ENCODE peak calls at places on chromosomes 12 and 14, in eight cellular contexts. B is fibroblast of lung; G is AG09309; U is CD8-positive, alpha-beta T cell; K is fibroblast of pulmonary artery; H is ovary; W is cardiac muscle cell; L is hepatocyte. Y is an unnamed sample.

GRCh38 chr14:103021817-103022668 is 35.3 kb downstream of the CDC42BPB start:
- DNase-seq in B (peak; percentile 31), G (no peak), U (no peak), K (peak; percentile 27), H (no peak), W (no peak), L (no peak), Y (no peak)

GRCh38 chr12:4591180-4591687 is 29.2 kb downstream of the DYRK4 start:
- DNase-seq in B (no peak), G (no peak), U (no peak), K (no peak), H (no peak), W (no peak), L (no peak), Y (no peak)

GRCh38 chr14:101082436-101083384 is 179.2 kb upstream of the RTL1 start:
- DNase-seq in B (no peak), G (no peak), U (no peak), K (no peak), H (no peak), W (no peak), L (no peak), Y (no peak)

GRCh38 chr12:123089631-123090353 is 61.1 kb downstream of the PITPNM2 start:
- DNase-seq in B (peak; percentile 96), G (peak; percentile 96), U (no peak), K (peak; percentile 92), H (no peak), W (peak; percentile 91), L (peak; percentile 55), Y (no peak)

GRCh38 chr12:121805800-121806555 is 2.2 kb downstream of the SETD1B start:
- DNase-seq in B (no peak), G (no peak), U (peak; percentile 54), K (no peak), H (peak; percentile 29), W (no peak), L (no peak), Y (no peak)

GRCh38 chr12:68806488-68807237 is 1.3 kb upstream of the MDM2 start:
- DNase-seq in B (no peak), G (no peak), U (no peak), K (no peak), H (no peak), W (no peak), L (no peak), Y (no peak)

GRCh38 chr12:77324416-77324762 is 259.0 kb upstream of the E2F7 start:
- DNase-seq in B (no peak), G (no peak), U (no peak), K (no peak), H (no peak), W (no peak), L (no peak), Y (no peak)

GRCh38 chr14:23536494-23536893 is 15.1 kb downstream of the ZFHX2 start:
- DNase-seq in B (no peak), G (no peak), U (no peak), K (no peak), H (no peak), W (no peak), L (no peak), Y (no peak)

GRCh38 chr12:88111074-88111652 is 30.7 kb downstream of the CEP290 start:
- DNase-seq in B (peak; percentile 71), G (peak; percentile 21), U (no peak), K (peak; percentile 74), H (no peak), W (peak; percentile 63), L (peak; percentile 44), Y (peak; percentile 67)

GRCh38 chr12:51953011-51953568 is 1.6 kb downstream of the ACVR1B start:
- DNase-seq in B (no peak), G (no peak), U (no peak), K (no peak), H (no peak), W (no peak), L (no peak), Y (no peak)

GRCh38 chr14:103808403-103809001 is 38.9 kb downstream of the PPP1R13B start:
- DNase-seq in B (peak; percentile 78), G (no peak), U (peak; percentile 68), K (peak; percentile 82), H (peak; percentile 87), W (peak; percentile 86), L (peak; percentile 85), Y (peak; percentile 54)

GRCh38 chr12:124651508-124652273 is 84.3 kb upstream of the NCOR2 start:
- DNase-seq in B (no peak), G (no peak), U (no peak), K (no peak), H (no peak), W (no peak), L (no peak), Y (no peak)

GRCh38 chr12:21546721-21547120 is 20.6 kb downstream of the SPX start:
- DNase-seq in B (no peak), G (no peak), U (no peak), K (no peak), H (no peak), W (no peak), L (no peak), Y (no peak)

GRCh38 chr12:67148265-67148664 is 120.9 kb upstream of the CAND1 start:
- DNase-seq in B (no peak), G (no peak), U (no peak), K (no peak), H (no peak), W (no peak), L (no peak), Y (no peak)

GRCh38 chr14:60925286-60925685 is 55.6 kb downstream of the TRMT5 start:
- DNase-seq in B (no peak), G (no peak), U (no peak), K (peak; percentile 21), H (no peak), W (no peak), L (no peak), Y (no peak)

GRCh38 chr14:75369506-75369905 is 58.3 kb upstream of the JDP2 start:
- DNase-seq in B (no peak), G (no peak), U (no peak), K (no peak), H (no peak), W (no peak), L (no peak), Y (no peak)

GRCh38 chr14:22689186-22689585 is 45.0 kb upstream of the OR6J1 start:
- DNase-seq in B (peak; percentile 90), G (peak; percentile 62), U (no peak), K (peak; percentile 96), H (no peak), W (peak; percentile 90), L (peak; percentile 79), Y (no peak)

GRCh38 chr12:78698747-78699146 is 165.8 kb upstream of the SYT1 start:
- DNase-seq in B (no peak), G (no peak), U (no peak), K (peak; percentile 39), H (no peak), W (no peak), L (no peak), Y (no peak)

GRCh38 chr12:104340917-104341611 is 37.5 kb downstream of the EID3 start:
- DNase-seq in B (no peak), G (no peak), U (no peak), K (no peak), H (no peak), W (no peak), L (no peak), Y (no peak)

DNA sequence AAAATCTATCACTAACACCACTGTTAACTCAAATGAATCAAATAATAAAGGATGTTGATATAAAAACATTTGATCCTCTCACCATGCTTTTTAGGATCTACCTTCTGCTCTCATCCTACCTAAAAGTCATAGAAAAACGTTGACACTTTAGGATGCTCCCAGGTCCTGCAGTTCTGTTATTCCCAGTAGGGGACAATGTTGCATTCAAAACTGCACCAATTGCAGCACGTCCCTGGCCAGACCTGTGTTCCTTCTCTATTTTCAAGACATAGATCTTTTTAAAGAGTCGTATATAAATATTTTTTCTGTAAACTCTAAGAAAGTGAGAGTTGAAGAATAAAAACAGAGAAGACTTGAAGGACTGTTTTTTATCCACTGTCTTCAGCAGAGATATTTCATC is 8.8 kb downstream of the AICDA start:
- DNase-seq in B (no peak), G (no peak), U (no peak), K (no peak), H (no peak), W (no peak), L (no peak), Y (no peak)
- TF ChIP-seq CTCF in B (peak; percentile 14), G (peak; percentile 36), U (no peak), K (peak; percentile 31), H (no peak), W (no peak), L (no peak), Y (peak; percentile 36)

DNA sequence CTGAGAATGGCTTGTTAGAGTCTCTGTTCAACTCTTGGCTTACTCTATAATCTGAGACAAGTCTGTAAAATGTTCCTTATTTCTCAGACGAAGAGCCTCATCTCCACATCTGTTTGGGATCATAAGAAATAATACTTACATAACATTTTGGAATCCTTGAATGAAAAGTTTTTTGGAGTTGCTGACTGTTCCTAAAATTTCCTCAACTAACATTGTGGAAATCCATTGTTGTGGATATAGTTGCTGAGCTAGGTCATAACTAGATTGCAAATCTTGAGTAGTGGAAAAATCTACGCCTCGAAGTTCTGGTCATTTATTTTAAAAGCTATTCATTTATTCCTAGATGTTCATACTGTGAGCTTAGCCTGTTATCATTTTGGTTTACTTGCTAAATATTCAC is 402.9 kb downstream of the ZFP36L1 start:
- DNase-seq in B (no peak), G (no peak), U (no peak), K (no peak), H (no peak), W (no peak), L (no peak), Y (no peak)
- H3K4me3 ChIP-seq in B (no peak overlapping the region), G (no peak overlapping the region), U (no peak overlapping the region), K (no peak overlapping the region), H (no peak overlapping the region), W (no peak overlapping the region), L (no peak overlapping the region), Y (no peak overlapping the region)

GRCh38 chr12:20486233-20486632 is 117.9 kb downstream of the PDE3A start:
- DNase-seq in B (peak; percentile 49), G (no peak), U (no peak), K (no peak), H (no peak), W (peak; percentile 51), L (no peak), Y (no peak)
- TF ChIP-seq CTCF in B (peak; percentile 6), G (peak; percentile 40), U (no peak), K (no peak), H (no peak), W (no peak), L (no peak), Y (peak; percentile 23)

DNA sequence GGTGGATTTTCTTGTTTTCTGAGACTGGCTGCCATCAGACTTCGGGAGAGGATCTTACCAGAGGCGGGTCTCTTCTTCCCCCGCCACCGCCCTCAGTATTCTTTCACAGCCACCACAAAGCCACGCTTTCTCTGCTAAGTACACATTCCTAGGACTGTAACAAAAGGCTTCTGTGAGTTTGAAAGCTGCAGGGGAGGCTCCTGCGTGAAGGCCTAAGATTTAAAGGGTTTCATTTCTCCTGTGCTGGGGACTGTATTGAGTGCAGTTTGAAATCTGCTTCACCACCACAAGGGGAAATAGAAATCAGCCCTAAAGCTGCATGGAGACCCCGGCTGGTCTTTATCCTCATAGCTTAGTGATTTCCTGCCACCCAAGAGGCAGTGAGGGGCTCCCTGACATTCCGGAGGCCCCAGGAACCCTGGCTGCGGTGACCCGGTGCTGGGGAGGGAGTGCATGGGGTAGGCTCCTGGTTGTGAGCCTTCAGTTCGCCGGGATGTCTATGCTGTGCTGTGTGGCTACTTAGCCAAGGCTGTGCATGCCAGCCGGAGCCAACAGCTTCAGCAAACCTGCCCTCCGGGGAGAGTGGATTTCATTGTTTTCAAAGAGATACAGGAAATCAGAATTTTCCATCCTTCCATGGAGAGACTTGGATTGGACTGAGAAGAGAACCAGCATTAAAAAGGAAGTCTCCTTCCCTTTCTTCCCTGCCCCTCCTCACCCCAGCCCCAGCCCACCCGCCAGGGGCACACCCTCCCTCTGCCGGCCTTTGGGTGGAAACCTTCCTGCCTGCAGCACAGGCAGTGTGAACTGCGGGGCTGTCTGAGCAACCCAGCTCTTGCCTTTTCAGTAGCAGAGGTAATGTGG is 163.3 kb downstream of the ETV6 start:
- DNase-seq in B (no peak), G (no peak), U (no peak), K (peak; percentile 33), H (no peak), W (peak; percentile 54), L (peak; percentile 35), Y (no peak)
- H3K4me3 ChIP-seq in B (no peak overlapping the region), G (peak overlapping the region; percentile 21), U (peak overlapping the region; percentile 26), K (no peak overlapping the region), H (peak overlapping the region; percentile 1), W (no peak overlapping the region), L (no peak overlapping the region), Y (no peak overlapping the region)